ENCODE peak calls at places on chromosomes 5 and 9, in seven cellular contexts. T is IMR-90, N is A549, M is K562, X is H1, B is HepG2, Q is GM12878. E is an unnamed sample.
A peak's percentile ranks its signal among the peaks of the same experiment; 100 is the strongest.

GRCh38 chr5:109315245-109315644 is 94.5 kb downstream of the PJA2 start:
- DNase-seq in T (peak; percentile 13), N (no peak), M (no peak), X (no peak), B (no peak), Q (no peak), E (no peak)

GRCh38 chr5:17217421-17218352 is at the start of gene BASP1:
- DNase-seq in T (peak; percentile 75), N (peak; percentile 91), M (no peak), X (no peak), B (no peak), Q (no peak), E (no peak)

GRCh38 chr5:127517480-127518318 is at the start of gene PRRC1:
- DNase-seq in T (peak; percentile 81), N (peak; percentile 86), M (peak; percentile 91), X (peak; percentile 21), B (peak; percentile 64), Q (peak; percentile 23), E (peak; percentile 59)

GRCh38 chr5:179345429-179346321 is at the start of gene ADAMTS2:
- DNase-seq in T (peak; percentile 56), N (no peak), M (peak; percentile 87), X (no peak), B (no peak), Q (no peak), E (no peak)

GRCh38 chr9:133074111-133074651 is 12.4 kb downstream of the CEL start:
- DNase-seq in T (peak; percentile 78), N (no peak), M (peak; percentile 21), X (no peak), B (no peak), Q (no peak), E (no peak)

GRCh38 chr5:60803712-60804111 is 40.4 kb downstream of the ELOVL7 start:
- DNase-seq in T (no peak), N (no peak), M (no peak), X (no peak), B (no peak), Q (no peak), E (no peak)

GRCh38 chr5:80760178-80760577 is 105.4 kb upstream of the DHFR start:
- DNase-seq in T (no peak), N (no peak), M (no peak), X (no peak), B (no peak), Q (no peak), E (no peak)

GRCh38 chr5:123351820-123352219 is 71.4 kb downstream of the CEP120 start:
- DNase-seq in T (no peak), N (no peak), M (no peak), X (no peak), B (no peak), Q (no peak), E (no peak)

GRCh38 chr9:107276966-107277710 is 5.9 kb upstream of the RAD23B start:
- DNase-seq in T (peak; percentile 66), N (no peak), M (no peak), X (no peak), B (no peak), Q (no peak), E (no peak)

GRCh38 chr5:174559141-174559540 is 165.2 kb upstream of the MSX2 start:
- DNase-seq in T (peak; percentile 89), N (no peak), M (no peak), X (no peak), B (no peak), Q (no peak), E (no peak)

GRCh38 chr9:85547574-85547973 is 194.2 kb downstream of the AGTPBP1 start:
- DNase-seq in T (no peak), N (no peak), M (no peak), X (no peak), B (no peak), Q (no peak), E (no peak)

GRCh38 chr5:169788168-169788567 is 151.1 kb downstream of the DOCK2 start:
- DNase-seq in T (peak; percentile 69), N (peak; percentile 32), M (no peak), X (no peak), B (no peak), Q (no peak), E (no peak)

GRCh38 chr9:96158909-96159575 is 142.9 kb downstream of the HSD17B3 start:
- DNase-seq in T (no peak), N (no peak), M (no peak), X (no peak), B (no peak), Q (no peak), E (no peak)

GRCh38 chr5:127409236-127409921 is 108.1 kb upstream of the PRRC1 start:
- DNase-seq in T (no peak), N (no peak), M (no peak), X (no peak), B (no peak), Q (no peak), E (no peak)

GRCh38 chr9:119588874-119589560 is 219.8 kb upstream of the BRINP1 start:
- DNase-seq in T (no peak), N (no peak), M (no peak), X (no peak), B (no peak), Q (no peak), E (no peak)

GRCh38 chr9:129567842-129568559 is 52.9 kb downstream of the C9orf50 start:
- DNase-seq in T (peak; percentile 70), N (peak; percentile 92), M (peak; percentile 59), X (no peak), B (peak; percentile 75), Q (no peak), E (peak; percentile 73)

GRCh38 chr9:80074439-80074838 is 502.7 kb downstream of the TLE4 start:
- DNase-seq in T (no peak), N (no peak), M (no peak), X (no peak), B (no peak), Q (no peak), E (no peak)

DNA sequence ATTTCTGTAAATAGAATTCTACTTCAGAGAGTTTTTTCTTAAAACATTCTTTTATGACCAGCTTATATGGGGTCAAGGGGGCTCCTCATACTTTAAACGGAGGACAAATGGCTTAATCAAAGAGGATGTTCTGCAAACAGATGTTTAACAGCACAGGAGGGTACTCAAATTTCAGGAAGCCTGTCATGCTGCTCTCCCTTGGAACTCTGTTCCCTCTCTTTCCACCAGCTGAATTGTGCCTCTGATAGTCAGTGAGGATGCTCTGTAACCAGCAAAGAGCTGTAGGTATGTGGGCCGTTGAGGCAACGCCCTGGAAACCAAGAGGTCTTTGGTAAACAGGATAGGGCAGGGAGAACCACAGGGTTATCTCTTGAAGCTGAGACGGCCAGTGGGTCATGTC is 161.1 kb downstream of the C5orf15 start:
- DNase-seq in T (no peak), N (no peak), M (no peak), X (no peak), B (no peak), Q (no peak), E (no peak)
- TF ChIP-seq RAD21 in T (no peak), N (no peak), M (no peak), X (no peak), B (no peak), Q (no peak), E (no peak)

DNA sequence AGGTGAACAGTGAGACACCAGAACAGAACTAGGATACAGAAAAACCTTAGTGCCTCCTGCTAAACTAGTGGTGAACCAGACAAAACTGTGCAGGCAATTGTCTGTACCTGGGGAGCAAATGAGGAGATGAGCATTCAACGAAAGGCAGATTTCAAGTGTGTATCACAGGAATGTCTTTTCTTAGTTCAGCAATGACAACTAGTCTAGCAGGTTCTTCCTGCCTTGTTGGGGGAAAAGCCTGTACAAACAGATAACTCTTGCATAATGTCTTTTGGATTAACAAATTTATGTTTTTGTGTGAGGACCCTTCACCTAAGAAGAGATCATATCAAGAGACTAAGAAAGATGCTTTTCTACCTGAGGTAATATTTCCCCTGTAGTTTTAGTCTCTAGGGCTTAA is 21.8 kb upstream of the DENND4C start:
- DNase-seq in T (no peak), N (no peak), M (no peak), X (no peak), B (no peak), Q (no peak), E (no peak)
- TF ChIP-seq CEBPB in T (no peak), N (no peak), M (no peak), X (no peak), B (no peak), Q (no peak), E (peak; percentile 13)

DNA sequence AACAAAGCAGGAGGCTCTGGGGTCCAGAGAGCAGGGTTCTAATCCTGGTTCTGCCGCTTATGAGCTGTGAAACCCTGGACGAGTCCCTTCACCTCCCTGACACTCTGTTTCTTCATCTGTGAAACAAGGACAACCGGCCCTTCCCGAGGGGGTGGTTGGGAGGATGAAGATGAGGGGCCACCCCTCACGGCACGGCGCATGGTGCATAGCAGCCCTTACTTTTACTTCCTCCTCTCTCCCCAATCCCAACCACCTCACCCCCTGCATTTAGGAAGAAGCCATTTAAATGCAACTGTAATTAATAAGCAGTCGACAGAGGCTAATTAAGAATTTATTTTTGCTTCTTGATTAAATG is 95.6 kb downstream of the HRH2 start:
- DNase-seq in T (no peak), N (no peak), M (no peak), X (no peak), B (no peak), Q (no peak), E (no peak)
- H3K4me2 ChIP-seq in T (no peak overlapping the region), N (peak overlapping the region; percentile 44), M (no peak overlapping the region), X (no peak overlapping the region), B (peak overlapping the region; percentile 12), Q (no peak overlapping the region), E (peak overlapping the region; percentile 43)

GRCh38 chr9:18390393-18390792 is 83.6 kb upstream of the ADAMTSL1 start:
- DNase-seq in T (peak; percentile 26), N (no peak), M (no peak), X (no peak), B (no peak), Q (no peak), E (no peak)
- TF ChIP-seq RAD21 in T (no peak), N (no peak), M (no peak), X (no peak), B (no peak), Q (no peak), E (no peak)

GRCh38 chr9:113649054-113649453 is 185.5 kb downstream of the RGS3 start:
- DNase-seq in T (peak; percentile 57), N (no peak), M (no peak), X (no peak), B (no peak), Q (no peak), E (no peak)

GRCh38 chr9:113648048-113648447 is 184.5 kb downstream of the RGS3 start:
- DNase-seq in T (no peak), N (no peak), M (no peak), X (no peak), B (no peak), Q (no peak), E (no peak)

GRCh38 chr9:113648586-113648985 is 185.1 kb downstream of the RGS3 start:
- DNase-seq in T (no peak), N (no peak), M (no peak), X (no peak), B (no peak), Q (no peak), E (no peak)

GRCh38 chr9:113650207-113651131 is 186.9 kb downstream of the RGS3 start:
- DNase-seq in T (peak; percentile 88), N (peak; percentile 78), M (no peak), X (no peak), B (peak; percentile 94), Q (no peak), E (no peak)

DNA sequence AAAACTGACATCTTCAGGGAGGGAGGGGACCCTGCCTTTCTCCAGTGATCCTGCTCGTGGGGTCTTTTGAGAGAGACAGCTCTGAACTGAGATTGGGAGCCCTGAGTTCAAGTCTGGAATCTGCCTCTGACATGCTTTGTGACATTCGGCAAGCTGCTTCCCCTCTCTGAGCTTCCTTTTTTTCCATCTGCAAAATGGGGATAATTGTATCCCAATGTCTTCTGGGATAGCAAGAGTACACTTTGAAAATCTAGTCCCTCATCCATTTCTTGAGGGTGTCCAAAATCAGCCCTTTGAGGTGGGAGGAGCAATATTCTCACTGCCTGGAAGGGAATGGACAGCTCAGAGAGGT is 186.3 kb downstream of the RGS3 start:
- DNase-seq in T (no peak), N (no peak), M (no peak), X (no peak), B (no peak), Q (no peak), E (no peak)
- TF ChIP-seq CEBPB in T (no peak), N (no peak), M (no peak), X (no peak), B (no peak), Q (no peak), E (no peak)

E was measured in HCT116.